ENCODE peak calls at places on chromosomes 2 and 18, in five cellular contexts. One of them, this sample, is unnamed.

GRCh38 chr2:162661618-162662017 is 176.9 kb downstream of the KCNH7 start:
- DNase-seq in fibroblast of pulmonary artery: no peak
- DNase-seq in cardiac muscle cell: no peak
- DNase-seq in neural crest cell: no peak
- DNase-seq in A549: no peak
- DNase-seq in this sample: no peak

GRCh38 chr2:127308586-127309138 is 14.7 kb upstream of the ERCC3 start:
- DNase-seq in neural crest cell: no peak
- DNase-seq in cardiac muscle cell: no peak
- DNase-seq in fibroblast of pulmonary artery: no peak
- DNase-seq in A549: no peak
- DNase-seq in this sample: no peak

GRCh38 chr18:60329131-60329530 is 43.4 kb downstream of the MC4R start:
- DNase-seq in cardiac muscle cell: peak
- DNase-seq in neural crest cell: no peak
- DNase-seq in A549: no peak
- DNase-seq in fibroblast of pulmonary artery: no peak
- DNase-seq in this sample: no peak

GRCh38 chr2:40666438-40666837 is 214.5 kb upstream of the SLC8A1 start:
- DNase-seq in fibroblast of pulmonary artery: no peak
- DNase-seq in neural crest cell: no peak
- DNase-seq in A549: no peak
- DNase-seq in cardiac muscle cell: no peak
- DNase-seq in this sample: no peak

GRCh38 chr2:172558372-172558771 is 2.5 kb downstream of the PDK1 start:
- DNase-seq in A549: no peak
- DNase-seq in fibroblast of pulmonary artery: no peak
- DNase-seq in neural crest cell: no peak
- DNase-seq in cardiac muscle cell: no peak
- DNase-seq in this sample: no peak

GRCh38 chr2:218022851-218023530 is 20.2 kb upstream of the TNS1 start:
- DNase-seq in neural crest cell: no peak
- DNase-seq in fibroblast of pulmonary artery: no peak
- DNase-seq in A549: no peak
- DNase-seq in cardiac muscle cell: no peak
- DNase-seq in this sample: no peak

GRCh38 chr2:96642564-96643350 is at the start of gene FER1L5:
- DNase-seq in A549: no peak
- DNase-seq in neural crest cell: peak
- DNase-seq in cardiac muscle cell: peak
- DNase-seq in fibroblast of pulmonary artery: peak
- DNase-seq in this sample: peak

GRCh38 chr2:160415991-160416390 is 77.6 kb downstream of the RBMS1 start:
- DNase-seq in A549: no peak
- DNase-seq in fibroblast of pulmonary artery: no peak
- DNase-seq in neural crest cell: no peak
- DNase-seq in cardiac muscle cell: no peak
- DNase-seq in this sample: no peak

GRCh38 chr2:207257291-207258190 is 91.8 kb upstream of the KLF7 start:
- DNase-seq in neural crest cell: no peak
- DNase-seq in cardiac muscle cell: no peak
- DNase-seq in fibroblast of pulmonary artery: no peak
- DNase-seq in A549: no peak
- DNase-seq in this sample: no peak

GRCh38 chr2:207397917-207398655 is 131.7 kb upstream of the CREB1 start:
- DNase-seq in fibroblast of pulmonary artery: no peak
- DNase-seq in neural crest cell: no peak
- DNase-seq in A549: no peak
- DNase-seq in cardiac muscle cell: peak
- DNase-seq in this sample: no peak

GRCh38 chr2:165691615-165692014 is 102.4 kb downstream of the GALNT3 start:
- DNase-seq in cardiac muscle cell: no peak
- DNase-seq in neural crest cell: no peak
- DNase-seq in fibroblast of pulmonary artery: peak
- DNase-seq in A549: no peak
- DNase-seq in this sample: peak

GRCh38 chr18:49164738-49165137 is 214.0 kb upstream of the SMAD7 start:
- DNase-seq in neural crest cell: no peak
- DNase-seq in A549: no peak
- DNase-seq in cardiac muscle cell: no peak
- DNase-seq in fibroblast of pulmonary artery: no peak
- DNase-seq in this sample: no peak

GRCh38 chr2:219571311-219572236 is at the start of gene OBSL1:
- DNase-seq in neural crest cell: peak
- DNase-seq in A549: peak
- DNase-seq in fibroblast of pulmonary artery: peak
- DNase-seq in cardiac muscle cell: peak
- DNase-seq in this sample: peak

GRCh38 chr18:13389491-13390131 is 171.1 kb downstream of the LDLRAD4 start:
- DNase-seq in cardiac muscle cell: no peak
- DNase-seq in fibroblast of pulmonary artery: no peak
- DNase-seq in A549: no peak
- DNase-seq in neural crest cell: no peak
- DNase-seq in this sample: no peak

GRCh38 chr18:40851014-40851429 is 1104.0 kb upstream of the PIK3C3 start:
- DNase-seq in A549: no peak
- DNase-seq in neural crest cell: no peak
- DNase-seq in fibroblast of pulmonary artery: peak
- DNase-seq in cardiac muscle cell: no peak
- DNase-seq in this sample: no peak

GRCh38 chr2:157890960-157891629 is 15.0 kb upstream of the ACVR1 start:
- DNase-seq in fibroblast of pulmonary artery: no peak
- DNase-seq in A549: no peak
- DNase-seq in neural crest cell: no peak
- DNase-seq in cardiac muscle cell: no peak
- DNase-seq in this sample: no peak

DNA sequence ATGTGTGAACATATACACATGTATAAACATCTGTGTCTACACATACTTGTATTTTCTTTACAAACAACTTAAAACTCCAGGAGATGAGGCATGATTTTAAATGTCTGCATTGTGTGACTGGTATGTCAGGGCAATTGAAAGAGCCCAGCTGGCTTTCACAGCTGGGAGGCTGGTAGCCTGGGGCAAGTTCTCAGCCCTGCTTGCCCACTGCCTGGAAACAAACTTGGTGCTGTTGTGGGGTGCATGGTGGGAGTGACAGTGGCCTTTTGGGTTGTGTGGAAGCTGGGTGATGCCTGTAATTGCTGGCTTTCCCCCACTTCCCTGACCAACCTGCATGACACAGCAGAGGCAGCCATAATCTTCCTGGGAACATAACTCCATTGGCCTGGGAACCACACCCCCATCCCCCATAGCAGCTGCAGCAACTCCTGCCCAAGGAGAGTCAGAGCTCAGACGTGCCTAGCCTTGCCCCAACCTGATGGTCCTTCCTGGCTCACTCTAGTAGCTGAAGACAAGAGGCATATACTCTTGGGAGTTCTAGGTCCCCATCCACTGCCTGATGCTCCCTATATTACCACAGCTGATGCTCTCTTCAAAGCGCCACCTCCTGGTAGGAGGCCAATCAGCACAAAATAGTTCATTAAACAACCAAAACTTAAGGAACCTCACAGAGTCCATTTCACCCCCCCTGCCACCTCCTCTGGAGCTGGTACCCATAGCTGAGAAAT is 158.4 kb downstream of the CERS6 start:
- DNase-seq in fibroblast of pulmonary artery: no peak
- DNase-seq in neural crest cell: no peak
- DNase-seq in cardiac muscle cell: no peak
- DNase-seq in A549: no peak
- DNase-seq in this sample: no peak
- TF ChIP-seq CTCF in fibroblast of pulmonary artery: peak
- TF ChIP-seq CTCF in neural crest cell: no peak
- TF ChIP-seq CTCF in cardiac muscle cell: no peak
- TF ChIP-seq CTCF in A549: no peak
- TF ChIP-seq CTCF in this sample: no peak

DNA sequence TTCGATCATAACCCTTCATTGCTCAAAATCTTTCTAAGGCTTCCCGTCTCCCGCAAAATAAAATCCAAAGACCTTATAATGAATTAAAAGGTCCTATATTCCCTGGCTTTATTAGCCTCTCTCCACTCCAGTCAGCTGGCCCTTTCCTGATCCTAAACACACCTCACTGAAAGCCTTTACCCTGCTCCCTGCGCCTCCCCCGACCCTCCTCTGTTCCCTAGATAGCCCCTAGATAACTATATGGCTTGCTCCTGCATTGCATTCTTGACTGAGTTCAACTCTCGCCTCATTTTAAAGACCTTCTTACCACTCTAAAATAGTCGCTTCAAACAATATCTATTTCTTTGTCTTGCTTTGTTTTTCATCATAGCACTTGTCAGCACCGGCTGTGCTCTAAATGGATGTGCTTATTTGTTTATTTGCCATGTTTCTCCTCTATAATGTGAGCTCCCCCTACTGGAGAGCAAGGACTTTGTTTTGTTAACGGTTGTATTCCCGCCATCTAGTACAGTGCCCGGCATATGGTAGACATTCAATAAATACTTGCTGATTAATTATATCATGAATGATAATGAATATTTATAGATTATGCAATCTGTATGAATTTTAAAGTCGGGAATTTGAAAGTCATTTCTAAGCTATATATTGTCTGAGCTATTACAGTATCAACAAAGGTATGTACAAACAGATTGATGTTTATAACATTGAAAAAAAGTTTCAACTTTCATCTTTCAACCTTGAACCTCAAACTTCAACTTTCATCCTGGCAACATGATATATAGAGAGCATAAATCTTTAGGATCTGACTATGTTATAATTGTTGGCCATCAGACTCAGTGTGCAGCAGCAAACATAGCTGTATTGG is 32.4 kb upstream of the VIT start:
- DNase-seq in cardiac muscle cell: peak
- DNase-seq in A549: peak
- DNase-seq in neural crest cell: no peak
- DNase-seq in fibroblast of pulmonary artery: peak
- DNase-seq in this sample: no peak
- TF ChIP-seq CTCF in cardiac muscle cell: peak
- TF ChIP-seq CTCF in A549: peak
- TF ChIP-seq CTCF in neural crest cell: peak
- TF ChIP-seq CTCF in fibroblast of pulmonary artery: peak
- TF ChIP-seq CTCF in this sample: peak

DNA sequence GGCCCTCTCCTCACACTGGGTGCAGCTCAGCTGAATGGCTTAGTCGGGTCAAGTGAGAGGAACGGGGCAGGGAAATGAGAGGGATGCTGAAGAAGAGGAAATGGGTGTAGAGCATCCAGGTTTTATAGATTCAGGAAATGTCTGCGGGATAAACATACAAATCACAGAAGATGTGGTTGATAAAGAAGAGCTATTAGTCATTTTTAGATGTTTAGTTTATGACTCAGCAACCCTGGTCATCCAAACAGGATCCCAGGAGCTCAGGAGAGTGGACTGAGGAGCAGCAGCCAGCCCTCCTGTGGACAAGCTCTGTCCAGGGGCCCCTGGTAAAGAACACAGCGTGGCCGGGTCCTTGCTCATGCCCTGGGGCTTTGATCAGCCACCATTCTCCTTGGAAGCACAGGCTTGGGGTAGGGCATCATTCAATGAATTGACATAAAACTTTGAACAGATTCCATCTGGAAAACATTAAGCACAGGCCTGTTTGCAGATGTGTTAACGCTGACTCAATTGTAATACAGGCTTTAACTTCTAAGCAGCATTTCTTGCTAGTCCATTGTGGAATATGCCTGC is 83.0 kb downstream of the NPAS2 start:
- DNase-seq in fibroblast of pulmonary artery: peak
- DNase-seq in A549: peak
- DNase-seq in cardiac muscle cell: no peak
- DNase-seq in neural crest cell: no peak
- DNase-seq in this sample: no peak
- TF ChIP-seq CTCF in fibroblast of pulmonary artery: peak
- TF ChIP-seq CTCF in A549: no peak
- TF ChIP-seq CTCF in cardiac muscle cell: peak
- TF ChIP-seq CTCF in neural crest cell: no peak
- TF ChIP-seq CTCF in this sample: no peak

DNA sequence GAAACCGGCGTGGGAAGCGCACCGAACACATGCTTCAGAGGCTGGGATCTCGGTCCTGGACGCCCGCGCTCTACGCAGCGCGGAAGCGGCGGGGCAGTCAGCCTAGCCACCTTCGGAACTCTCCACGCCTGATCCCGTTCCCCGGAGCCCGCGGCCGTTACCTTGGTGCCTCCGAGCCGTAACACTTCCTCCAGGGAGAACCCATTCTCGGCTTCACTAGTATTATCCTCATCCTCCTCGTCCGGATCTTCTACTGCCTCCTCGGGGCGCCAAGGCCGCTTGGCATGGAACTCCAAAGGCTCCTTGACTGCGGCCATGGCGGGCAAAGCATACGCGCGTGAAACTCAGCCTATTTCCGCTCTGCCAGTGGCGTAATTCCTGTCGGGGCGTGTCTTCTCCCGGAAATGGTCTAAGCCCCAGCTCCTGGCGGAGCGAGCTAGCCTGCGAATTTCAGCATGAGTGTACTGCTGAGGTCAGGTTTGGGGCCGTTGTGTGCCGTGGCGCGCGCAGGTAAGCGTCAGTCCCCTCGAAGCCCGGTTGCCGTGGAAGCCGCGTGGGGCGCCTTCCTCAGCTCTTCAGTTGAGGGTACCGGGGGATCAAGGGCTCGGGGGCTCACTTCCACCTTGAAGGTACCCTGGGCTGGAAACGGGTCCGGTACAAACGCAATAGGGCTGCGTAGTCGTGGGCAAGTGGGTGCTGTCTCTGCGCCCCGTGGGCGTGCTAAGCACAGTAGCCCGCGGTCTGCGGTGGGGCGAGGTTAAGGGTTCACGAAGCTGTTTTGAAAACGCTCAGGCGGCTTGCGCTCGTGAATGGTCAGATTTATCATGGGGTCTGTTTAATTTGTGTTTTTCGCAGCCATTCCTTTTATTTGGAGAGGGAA is at the start of the genes CEBPZ and NDUFAF7:
- DNase-seq in cardiac muscle cell: peak
- DNase-seq in A549: peak
- DNase-seq in fibroblast of pulmonary artery: peak
- DNase-seq in neural crest cell: peak
- DNase-seq in this sample: peak
- TF ChIP-seq CTCF in cardiac muscle cell: no peak
- TF ChIP-seq CTCF in A549: no peak
- TF ChIP-seq CTCF in fibroblast of pulmonary artery: no peak
- TF ChIP-seq CTCF in neural crest cell: no peak
- TF ChIP-seq CTCF in this sample: no peak

GRCh38 chr2:235468978-235469694 is 24.7 kb upstream of the AGAP1 start:
- DNase-seq in fibroblast of pulmonary artery: peak
- DNase-seq in A549: peak
- DNase-seq in cardiac muscle cell: no peak
- DNase-seq in neural crest cell: no peak
- DNase-seq in this sample: no peak
- TF ChIP-seq CTCF in fibroblast of pulmonary artery: no peak
- TF ChIP-seq CTCF in A549: no peak
- TF ChIP-seq CTCF in cardiac muscle cell: no peak
- TF ChIP-seq CTCF in neural crest cell: no peak
- TF ChIP-seq CTCF in this sample: no peak

DNA sequence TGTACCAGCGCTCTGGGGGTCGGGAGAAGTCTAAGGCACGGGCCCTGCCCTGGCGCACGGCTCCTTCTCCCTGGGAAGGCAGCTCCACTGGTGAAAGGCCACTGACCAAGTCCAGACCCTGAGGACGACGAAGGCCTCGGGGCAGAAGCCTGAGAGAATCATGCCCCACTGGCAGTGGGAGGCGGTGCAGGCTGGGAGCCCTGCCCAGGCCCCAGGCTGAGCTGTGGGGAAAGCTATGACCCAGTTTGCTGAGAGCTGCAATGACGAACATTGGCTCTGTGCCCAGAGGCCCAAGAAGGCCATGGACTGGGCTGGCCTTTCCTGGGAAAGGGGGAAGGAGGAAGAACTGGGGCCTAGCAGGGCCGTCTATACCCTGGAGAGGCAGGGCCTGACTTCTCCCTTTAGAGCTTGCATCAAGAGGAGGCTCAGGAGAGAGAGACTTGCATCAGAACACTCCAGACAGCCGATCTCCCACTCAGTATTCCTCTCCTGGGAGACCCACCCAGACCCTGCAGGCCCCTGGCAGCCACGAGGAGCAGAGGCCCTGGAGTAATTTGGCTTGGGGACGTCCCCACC is 32.9 kb downstream of the HS1BP3 start:
- DNase-seq in cardiac muscle cell: peak
- DNase-seq in A549: peak
- DNase-seq in neural crest cell: no peak
- DNase-seq in fibroblast of pulmonary artery: peak
- DNase-seq in this sample: no peak
- TF ChIP-seq CTCF in cardiac muscle cell: peak
- TF ChIP-seq CTCF in A549: no peak
- TF ChIP-seq CTCF in neural crest cell: peak
- TF ChIP-seq CTCF in fibroblast of pulmonary artery: peak
- TF ChIP-seq CTCF in this sample: peak

This sample was measured in nephron progenitor cell.